ENCODE peak calls at places on chromosomes 2 and 18, in seven cellular contexts. A, V, D, L, U, G and Q are unnamed samples.
A peak's percentile ranks its signal among the peaks of the same experiment; 100 is the strongest.

GRCh38 chr18:6236258-6236657 is 178.5 kb downstream of the L3MBTL4 start:
- DNase-seq in A (no peak), G (no peak), D (no peak), L (no peak), U (no peak), V (no peak), Q (no peak)

GRCh38 chr2:37795938-37796337 is 124.5 kb upstream of the CDC42EP3 start:
- DNase-seq in L (peak; percentile 90), A (no peak), U (peak; percentile 84), V (peak; percentile 53), D (no peak), G (no peak), Q (no peak)

GRCh38 chr18:26806224-26806623 is 59.3 kb downstream of the AQP4 start:
- DNase-seq in G (no peak), U (no peak), V (no peak), L (no peak), A (no peak), D (no peak), Q (no peak)

GRCh38 chr2:184472481-184472880 is 125.8 kb upstream of the ZNF804A start:
- DNase-seq in A (no peak), L (no peak), D (no peak), V (peak; percentile 9), U (no peak), G (no peak), Q (no peak)

GRCh38 chr18:12886498-12887126 is 2.6 kb upstream of the PTPN2 start:
- DNase-seq in V (peak; percentile 20), D (peak; percentile 27), G (no peak), A (no peak), L (no peak), U (peak; percentile 31), Q (no peak)

GRCh38 chr2:37896319-37896718 is 28.8 kb upstream of the RMDN2 start:
- DNase-seq in U (peak; percentile 39), L (no peak), V (peak; percentile 14), G (no peak), D (no peak), A (no peak), Q (no peak)

GRCh38 chr18:76757343-76757742 is 65.0 kb upstream of the ZNF236 start:
- DNase-seq in D (no peak), U (peak; percentile 10), V (no peak), A (no peak), L (no peak), G (no peak), Q (no peak)

GRCh38 chr18:55839350-55839749 is 251.4 kb upstream of the TCF4 start:
- DNase-seq in L (peak; percentile 75), D (no peak), V (no peak), G (no peak), A (no peak), U (peak; percentile 87), Q (peak; percentile 65)

GRCh38 chr2:41933585-41934322 is 114.1 kb upstream of the PKDCC start:
- DNase-seq in G (no peak), L (peak; percentile 96), V (no peak), D (no peak), A (no peak), U (peak; percentile 92), Q (no peak)

GRCh38 chr2:31943636-31944225 is 67.1 kb downstream of the MEMO1 start:
- DNase-seq in V (no peak), U (no peak), G (no peak), A (no peak), D (no peak), L (no peak), Q (no peak)

GRCh38 chr2:63841254-63842022 is at the start of gene UGP2:
- DNase-seq in V (peak; percentile 95), L (peak; percentile 92), D (peak; percentile 89), G (peak; percentile 97), A (peak; percentile 77), U (peak; percentile 98), Q (peak; percentile 93)

GRCh38 chr2:170466632-170467031 is 248.5 kb upstream of the SP5 start:
- DNase-seq in L (no peak), G (no peak), D (no peak), A (no peak), V (no peak), U (no peak), Q (no peak)

GRCh38 chr2:79855264-79856006 is 342.6 kb downstream of the CTNNA2 start:
- DNase-seq in D (no peak), G (no peak), A (no peak), U (no peak), L (peak; percentile 7), V (peak; percentile 43), Q (no peak)

GRCh38 chr18:48104703-48105102 is 174.2 kb upstream of the SMAD2 start:
- DNase-seq in V (no peak), U (no peak), G (no peak), L (no peak), D (no peak), A (no peak), Q (no peak)

GRCh38 chr2:187500585-187501359 is 52.7 kb upstream of the CALCRL start:
- DNase-seq in V (peak; percentile 52), U (peak; percentile 56), A (no peak), L (peak; percentile 84), D (peak; percentile 31), G (no peak), Q (peak; percentile 37)

GRCh38 chr2:128714861-128715312 is 396.2 kb upstream of the HS6ST1 start:
- DNase-seq in V (no peak), U (no peak), D (no peak), G (no peak), L (no peak), A (no peak), Q (no peak)

DNA sequence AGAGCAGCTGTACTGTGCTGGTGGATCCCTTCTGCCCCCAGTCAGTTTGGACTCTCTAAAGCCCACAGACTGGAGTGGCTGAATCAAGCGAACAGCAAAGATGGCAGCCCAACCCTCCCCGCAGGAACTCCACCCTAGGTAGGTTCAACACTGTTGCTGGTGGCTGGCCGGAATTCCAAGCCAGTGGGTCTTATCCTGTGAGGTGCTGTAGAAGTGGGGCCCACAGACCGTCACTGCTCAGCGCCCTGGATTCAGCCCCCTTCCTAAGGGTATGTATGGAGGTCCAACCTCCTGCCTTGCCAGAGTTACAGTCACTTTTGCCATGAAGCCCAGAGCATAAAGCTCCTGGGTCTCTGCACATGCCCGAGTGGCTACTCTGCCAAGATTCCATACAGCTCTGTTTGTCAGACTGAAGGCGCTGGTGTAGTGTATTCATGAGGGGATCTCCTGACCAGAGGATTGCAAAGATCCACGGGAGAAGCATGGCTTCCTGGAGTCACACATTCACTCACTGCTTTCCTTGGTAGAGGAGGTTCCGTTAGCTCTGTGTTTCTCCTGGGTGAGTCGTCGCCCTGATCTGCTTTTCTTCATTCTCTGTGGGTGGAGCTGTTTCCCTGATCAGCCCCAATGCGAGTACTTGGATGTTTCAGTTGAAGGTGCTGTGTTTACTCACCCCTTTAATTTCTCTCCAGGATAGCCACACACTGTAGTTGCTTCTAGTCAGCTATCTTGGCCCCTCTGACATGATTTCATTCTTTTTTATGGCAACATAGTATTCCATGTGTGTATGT is 293.6 kb upstream of the THUMPD2 start:
- DNase-seq in U (no peak), L (no peak), G (no peak), D (no peak), V (no peak), A (no peak), Q (no peak)
- TF ChIP-seq CTCF in U (no peak), L (no peak), G (no peak), D (no peak), V (no peak), A (no peak), Q (no peak)

GRCh38 chr2:120175000-120175581 is 48.1 kb downstream of the TMEM185B start:
- DNase-seq in V (peak; percentile 61), U (peak; percentile 80), G (no peak), A (no peak), L (peak; percentile 79), D (peak; percentile 32), Q (peak; percentile 83)

GRCh38 chr2:120176526-120176925 is 46.7 kb downstream of the TMEM185B start:
- DNase-seq in V (no peak), U (no peak), D (no peak), G (no peak), A (no peak), L (no peak), Q (no peak)

GRCh38 chr2:120177973-120178372 is 45.2 kb downstream of the TMEM185B start:
- DNase-seq in V (no peak), D (no peak), G (peak; percentile 81), U (no peak), L (no peak), A (no peak), Q (no peak)

GRCh38 chr2:120180066-120180465 is 43.1 kb downstream of the TMEM185B start:
- DNase-seq in U (no peak), L (no peak), V (no peak), A (no peak), G (no peak), D (no peak), Q (no peak)

DNA sequence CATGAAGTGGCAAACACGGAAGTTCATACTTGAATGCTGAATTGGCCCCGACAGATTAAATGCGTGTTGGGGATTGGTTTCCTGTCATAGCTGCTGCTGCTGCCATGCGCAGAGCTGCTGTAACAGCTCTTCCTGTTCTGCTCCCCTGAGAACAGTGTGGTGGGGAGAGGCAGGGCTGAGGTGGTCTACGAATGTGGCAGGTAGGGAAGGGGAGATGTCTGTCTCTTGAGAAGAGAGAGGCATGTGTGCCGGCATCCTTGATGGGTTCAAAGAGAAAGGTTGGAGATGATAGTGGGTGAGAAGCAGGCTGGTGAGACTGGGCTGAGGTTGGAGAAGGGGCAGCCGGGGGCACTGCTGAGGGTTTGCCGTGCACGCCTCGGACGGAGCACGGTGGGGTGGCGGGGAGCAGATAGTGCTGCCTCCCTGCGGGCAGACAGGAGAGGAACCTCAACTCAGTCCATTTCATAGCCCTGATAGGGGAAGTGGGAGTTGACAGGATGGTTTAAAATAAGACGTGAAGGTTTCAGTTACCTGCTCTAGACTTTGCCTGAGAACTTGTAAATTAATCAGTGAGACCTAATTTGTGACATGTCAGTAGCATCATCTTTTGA is 46.1 kb downstream of the TMEM185B start:
- DNase-seq in A (peak; percentile 63), G (peak; percentile 96), U (no peak), V (no peak), L (no peak), D (no peak), Q (no peak)
- TF ChIP-seq CTCF in A (peak; percentile 61), G (peak; percentile 56), U (no peak), V (no peak), L (no peak), D (no peak), Q (peak; percentile 13)

DNA sequence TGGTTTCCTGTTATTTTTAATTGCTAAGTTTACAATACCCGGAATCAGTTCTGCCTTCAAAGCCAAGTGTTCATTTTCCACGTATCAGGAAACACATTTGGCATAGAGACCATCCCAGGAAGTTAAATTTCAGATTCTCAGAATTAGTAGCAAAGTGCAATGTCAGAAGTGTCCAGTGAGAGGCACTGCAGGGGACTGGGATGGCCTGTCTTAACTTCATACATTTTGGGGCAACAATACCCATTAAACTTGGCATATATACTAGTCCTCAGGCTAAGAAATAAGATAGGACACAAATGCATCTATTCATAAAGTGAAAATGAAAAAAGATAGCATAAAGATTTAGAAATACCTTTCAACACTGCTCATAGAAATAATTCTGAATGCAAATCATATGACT is 1.5 kb upstream of the IL1RL2 start:
- DNase-seq in V (no peak), D (no peak), L (no peak), G (no peak), A (no peak), U (peak; percentile 57), Q (peak; percentile 81)
- TF ChIP-seq CTCF in V (peak; percentile 27), D (peak; percentile 26), L (peak; percentile 50), G (peak; percentile 40), A (peak; percentile 25), U (peak; percentile 56), Q (peak; percentile 78)

DNA sequence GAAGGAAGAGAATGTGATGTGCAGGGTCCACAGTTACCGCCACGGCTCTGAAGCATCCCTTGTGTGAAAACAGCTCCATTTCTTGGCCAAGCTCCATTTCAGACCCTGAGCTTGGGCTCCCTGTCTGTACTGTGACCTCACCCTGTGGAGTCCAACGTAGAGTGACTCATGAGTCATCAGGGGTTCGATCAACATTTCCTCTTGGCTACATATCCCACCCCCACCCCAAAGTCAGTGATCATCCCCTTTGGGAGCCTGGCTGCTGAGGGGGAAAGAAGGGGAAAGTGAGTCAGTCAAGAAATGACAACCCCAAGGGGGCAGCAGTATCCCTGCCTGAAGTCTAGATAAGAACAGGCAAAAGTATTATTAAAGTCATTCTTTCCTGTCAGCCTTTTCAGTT is 62.2 kb downstream of the PAPOLG start:
- DNase-seq in U (peak; percentile 17), V (no peak), A (no peak), G (no peak), L (peak; percentile 4), D (peak; percentile 8), Q (no peak)
- TF ChIP-seq CTCF in U (no peak), V (no peak), A (no peak), G (no peak), L (no peak), D (no peak), Q (peak; percentile 23)